ENCODE peak calls at places on chromosomes 11 and 22, in five cellular contexts. One of them, this sample, is unnamed.

GRCh38 chr11:62858201-62858600 is 18.8 kb upstream of the WDR74 start:
- DNase-seq in choroid plexus epithelial cell: no peak
- DNase-seq in T1000: no peak
- DNase-seq in amniotic stem cell: no peak
- DNase-seq in T-cell: no peak
- DNase-seq in this sample: no peak

GRCh38 chr11:2742611-2743426 is 43.0 kb upstream of the KCNQ1OT1 start:
- DNase-seq in choroid plexus epithelial cell: no peak
- DNase-seq in T1000: no peak
- DNase-seq in amniotic stem cell: no peak
- DNase-seq in T-cell: no peak
- DNase-seq in this sample: no peak

GRCh38 chr11:32099516-32099915 is 8.6 kb downstream of the RCN1 start:
- DNase-seq in choroid plexus epithelial cell: no peak
- DNase-seq in T1000: no peak
- DNase-seq in amniotic stem cell: no peak
- DNase-seq in T-cell: no peak
- DNase-seq in this sample: no peak

GRCh38 chr22:33921576-33922181 is 1.4 kb upstream of the LARGE1 start:
- DNase-seq in choroid plexus epithelial cell: peak
- DNase-seq in T1000: peak
- DNase-seq in amniotic stem cell: peak
- DNase-seq in T-cell: no peak
- DNase-seq in this sample: no peak

GRCh38 chr11:73307323-73308002 is 613 bp upstream of the ARHGEF17 start:
- DNase-seq in choroid plexus epithelial cell: peak
- DNase-seq in T1000: peak
- DNase-seq in amniotic stem cell: peak
- DNase-seq in T-cell: peak
- DNase-seq in this sample: peak

GRCh38 chr22:30591191-30591587 is 521 bp downstream of the PES1 start:
- DNase-seq in choroid plexus epithelial cell: peak
- DNase-seq in T1000: no peak
- DNase-seq in amniotic stem cell: no peak
- DNase-seq in T-cell: no peak
- DNase-seq in this sample: no peak

GRCh38 chr11:134562176-134562575 is 150.1 kb upstream of the B3GAT1 start:
- DNase-seq in choroid plexus epithelial cell: no peak
- DNase-seq in T1000: no peak
- DNase-seq in amniotic stem cell: no peak
- DNase-seq in T-cell: no peak
- DNase-seq in this sample: no peak

GRCh38 chr22:18970180-18970947 is 34.3 kb upstream of the PRODH start:
- DNase-seq in choroid plexus epithelial cell: no peak
- DNase-seq in T1000: no peak
- DNase-seq in amniotic stem cell: no peak
- DNase-seq in T-cell: no peak
- DNase-seq in this sample: no peak

GRCh38 chr11:117861151-117862018 is 15.1 kb downstream of the FXYD6 start:
- DNase-seq in choroid plexus epithelial cell: peak
- DNase-seq in T1000: no peak
- DNase-seq in amniotic stem cell: no peak
- DNase-seq in T-cell: no peak
- DNase-seq in this sample: no peak

GRCh38 chr22:22058649-22059475 is 76.3 kb upstream of the TOP3B start:
- DNase-seq in choroid plexus epithelial cell: no peak
- DNase-seq in T1000: no peak
- DNase-seq in amniotic stem cell: no peak
- DNase-seq in T-cell: no peak
- DNase-seq in this sample: no peak

GRCh38 chr22:50190182-50190951 is 4.7 kb downstream of the TRABD start:
- DNase-seq in choroid plexus epithelial cell: peak
- DNase-seq in T1000: no peak
- DNase-seq in amniotic stem cell: no peak
- DNase-seq in T-cell: peak
- DNase-seq in this sample: no peak

GRCh38 chr22:44561139-44561840 is 63.3 kb upstream of the RTL6 start:
- DNase-seq in choroid plexus epithelial cell: no peak
- DNase-seq in T1000: no peak
- DNase-seq in amniotic stem cell: no peak
- DNase-seq in T-cell: no peak
- DNase-seq in this sample: no peak

GRCh38 chr11:85628771-85629341 is 463 bp downstream of the TMEM126B start:
- DNase-seq in choroid plexus epithelial cell: no peak
- DNase-seq in T1000: no peak
- DNase-seq in amniotic stem cell: peak
- DNase-seq in T-cell: no peak
- DNase-seq in this sample: no peak